ENCODE peak calls at places on chromosome 21, in nine cellular contexts. L, U, Z, R, X, Q, G, M and Y are unnamed samples.

GRCh38 chr21:27047331-27048314 is 80.7 kb upstream of the ADAMTS5 start:
- DNase-seq in U (no peak), X (peak), Z (peak), Q (no peak), R (no peak), L (peak), M (no peak), G (no peak), Y (no peak)

GRCh38 chr21:36803801-36804452 is 105.0 kb downstream of the SIM2 start:
- DNase-seq in R (no peak), Z (no peak), M (no peak), G (no peak), Q (no peak), U (no peak), X (no peak), L (no peak), Y (peak)

GRCh38 chr21:46112731-46113215 is 14.9 kb downstream of the COL6A2 start:
- DNase-seq in L (no peak), Z (no peak), R (peak), M (no peak), G (no peak), X (no peak), U (no peak), Q (no peak), Y (no peak)

GRCh38 chr21:31337991-31338891 is 5.8 kb downstream of the TIAM1 start:
- DNase-seq in X (no peak), M (no peak), R (no peak), Z (no peak), U (no peak), Q (no peak), G (no peak), L (no peak), Y (peak)

GRCh38 chr21:16535100-16535418 is 805.3 kb downstream of the USP25 start:
- DNase-seq in Q (peak), Z (no peak), G (no peak), U (peak), X (no peak), R (no peak), M (peak), L (no peak), Y (peak)

GRCh38 chr21:38057626-38058025 is 141.4 kb upstream of the KCNJ6 start:
- DNase-seq in G (no peak), X (no peak), R (no peak), M (no peak), L (no peak), U (no peak), Z (no peak), Q (no peak), Y (no peak)

GRCh38 chr21:26925122-26925521 is 41.8 kb downstream of the ADAMTS5 start:
- DNase-seq in G (no peak), L (peak), R (no peak), Q (no peak), X (no peak), U (no peak), Z (no peak), M (no peak), Y (no peak)

GRCh38 chr21:16079830-16080229 is 350.0 kb downstream of the USP25 start:
- DNase-seq in Q (no peak), M (no peak), G (no peak), L (peak), R (no peak), X (no peak), U (no peak), Z (peak), Y (no peak)

GRCh38 chr21:31132574-31133242 is 94.4 kb upstream of the KRTAP19-8 start:
- DNase-seq in U (peak), R (no peak), Z (no peak), X (no peak), L (no peak), Q (no peak), M (no peak), G (no peak), Y (no peak)

GRCh38 chr21:43913928-43914327 is 48.9 kb downstream of the AGPAT3 start:
- DNase-seq in Q (peak), G (no peak), M (no peak), L (peak), Z (no peak), R (no peak), X (no peak), U (no peak), Y (no peak)

GRCh38 chr21:31897311-31897710 is 24.5 kb downstream of the HUNK start:
- DNase-seq in L (peak), Z (no peak), U (no peak), X (no peak), Q (no peak), R (no peak), M (no peak), G (no peak), Y (no peak)

GRCh38 chr21:44773291-44773932 is 28.2 kb downstream of the UBE2G2 start:
- DNase-seq in M (no peak), Z (no peak), L (no peak), G (no peak), U (no peak), Q (no peak), R (no peak), X (no peak), Y (no peak)

GRCh38 chr21:45087022-45087823 is 12.8 kb downstream of the ADARB1 start:
- DNase-seq in X (no peak), Z (no peak), M (no peak), R (no peak), U (no peak), L (no peak), Q (no peak), G (no peak), Y (no peak)

GRCh38 chr21:29640233-29640554 is 299.6 kb downstream of the GRIK1 start:
- DNase-seq in U (no peak), M (no peak), Z (no peak), R (no peak), G (no peak), Q (no peak), L (no peak), X (no peak), Y (peak)

GRCh38 chr21:36027352-36027751 is 33.0 kb downstream of the SETD4 start:
- DNase-seq in Q (no peak), R (no peak), Z (peak), L (peak), U (no peak), G (no peak), M (no peak), X (no peak), Y (no peak)

GRCh38 chr21:42172596-42173483 is 46.1 kb upstream of the ABCG1 start:
- DNase-seq in X (no peak), G (no peak), Z (no peak), U (no peak), L (no peak), Q (no peak), M (no peak), R (no peak), Y (no peak)

GRCh38 chr21:32364387-32364786 is 28.4 kb downstream of the URB1 start:
- DNase-seq in M (no peak), U (no peak), Z (no peak), L (peak), R (no peak), G (no peak), X (no peak), Q (peak), Y (no peak)

GRCh38 chr21:36104306-36105300 is 30.3 kb upstream of the CBR3 start:
- DNase-seq in X (no peak), U (peak), Q (peak), L (peak), G (no peak), R (no peak), M (no peak), Z (no peak), Y (peak)

GRCh38 chr21:33848252-33848953 is 67.2 kb downstream of the ATP5PO start:
- DNase-seq in Q (no peak), G (no peak), Z (no peak), R (no peak), M (no peak), L (no peak), U (no peak), X (no peak), Y (no peak)

GRCh38 chr21:24076179-24076578 is 1531.1 kb downstream of the MRPL39 start:
- DNase-seq in G (no peak), L (no peak), X (peak), R (no peak), M (no peak), Q (no peak), Z (no peak), U (no peak), Y (no peak)

GRCh38 chr21:45385549-45386050 is 19.4 kb upstream of the COL18A1 start:
- DNase-seq in L (no peak), U (no peak), M (no peak), X (no peak), Q (peak), Z (no peak), R (no peak), G (no peak), Y (no peak)

GRCh38 chr21:28338906-28339305 is 653.8 kb downstream of the LTN1 start:
- DNase-seq in Z (no peak), M (no peak), G (no peak), Q (no peak), X (no peak), R (no peak), L (no peak), U (no peak), Y (no peak)

GRCh38 chr21:23402929-23403520 is 2204.3 kb downstream of the MRPL39 start:
- DNase-seq in L (no peak), G (no peak), M (no peak), U (no peak), Z (no peak), R (no peak), X (no peak), Q (no peak), Y (no peak)

GRCh38 chr21:34857874-34858273 is 189.1 kb downstream of the CLIC6 start:
- DNase-seq in Z (no peak), Q (no peak), R (no peak), X (no peak), G (no peak), L (no peak), M (no peak), U (no peak), Y (no peak)

GRCh38 chr21:36255650-36256047 is 64.3 kb upstream of the MORC3 start:
- DNase-seq in Z (no peak), M (no peak), X (no peak), G (no peak), L (no peak), Q (no peak), U (no peak), R (no peak), Y (no peak)

GRCh38 chr21:33403128-33403785 is at the start of gene IFNGR2:
- DNase-seq in R (no peak), Z (no peak), X (no peak), M (no peak), Q (peak), U (no peak), G (peak), L (peak), Y (no peak)